ENCODE peak calls at places on chromosomes 2 and 18, in five cellular contexts. A is AG09319, G is progenitor cell of endocrine pancreas, C is fibroblast of lung, V is OCI-LY7. Q is an unnamed sample.
A peak's percentile ranks its signal among the peaks of the same experiment; 100 is the strongest.

GRCh38 chr2:119678021-119678656 is 862 bp upstream of the TMEM177 start:
- DNase-seq in C (no peak), V (no peak), A (no peak), G (no peak), Q (no peak)

GRCh38 chr2:101596346-101596745 is 101.2 kb upstream of the MAP4K4 start:
- DNase-seq in G (no peak), V (no peak), C (no peak), A (no peak), Q (no peak)

GRCh38 chr2:171008550-171009205 is 79.6 kb downstream of the GORASP2 start:
- DNase-seq in C (no peak), G (no peak), A (no peak), V (no peak), Q (no peak)

GRCh38 chr2:218010116-218010837 is 7.5 kb upstream of the TNS1 start:
- DNase-seq in G (peak; percentile 49), C (peak; percentile 51), A (no peak), V (no peak), Q (peak; percentile 63)

GRCh38 chr2:212843409-212844199 is 305.0 kb upstream of the ERBB4 start:
- DNase-seq in V (no peak), G (no peak), A (peak; percentile 28), C (peak; percentile 58), Q (no peak)

GRCh38 chr2:224155896-224156295 is 116.8 kb upstream of the SERPINE2 start:
- DNase-seq in V (no peak), A (no peak), G (no peak), C (no peak), Q (no peak)

GRCh38 chr2:223725986-223726970 is 111.1 kb downstream of the AP1S3 start:
- DNase-seq in G (no peak), V (no peak), A (no peak), C (no peak), Q (no peak)

GRCh38 chr2:224778474-224778877 is 62.3 kb upstream of the CCDC195 start:
- DNase-seq in G (peak; percentile 21), C (peak; percentile 74), V (peak; percentile 73), A (peak; percentile 30), Q (peak; percentile 62)

GRCh38 chr2:215527738-215528137 is 91.9 kb upstream of the FN1 start:
- DNase-seq in C (peak; percentile 85), V (no peak), G (no peak), A (peak; percentile 52), Q (no peak)

GRCh38 chr2:12759248-12759647 is 42.5 kb downstream of the TRIB2 start:
- DNase-seq in C (peak; percentile 88), V (no peak), G (no peak), A (peak; percentile 72), Q (no peak)

GRCh38 chr2:11559066-11559785 is 25.4 kb downstream of the GREB1 start:
- DNase-seq in V (no peak), A (no peak), C (no peak), G (no peak), Q (no peak)

GRCh38 chr2:44981714-44982108 is 27.5 kb downstream of the SIX2 start:
- DNase-seq in A (peak; percentile 50), V (peak; percentile 87), C (peak; percentile 82), G (peak; percentile 66), Q (peak; percentile 84)

GRCh38 chr18:7467708-7468466 is 99.2 kb upstream of the PTPRM start:
- DNase-seq in G (no peak), A (no peak), V (no peak), C (peak; percentile 18), Q (no peak)

DNA sequence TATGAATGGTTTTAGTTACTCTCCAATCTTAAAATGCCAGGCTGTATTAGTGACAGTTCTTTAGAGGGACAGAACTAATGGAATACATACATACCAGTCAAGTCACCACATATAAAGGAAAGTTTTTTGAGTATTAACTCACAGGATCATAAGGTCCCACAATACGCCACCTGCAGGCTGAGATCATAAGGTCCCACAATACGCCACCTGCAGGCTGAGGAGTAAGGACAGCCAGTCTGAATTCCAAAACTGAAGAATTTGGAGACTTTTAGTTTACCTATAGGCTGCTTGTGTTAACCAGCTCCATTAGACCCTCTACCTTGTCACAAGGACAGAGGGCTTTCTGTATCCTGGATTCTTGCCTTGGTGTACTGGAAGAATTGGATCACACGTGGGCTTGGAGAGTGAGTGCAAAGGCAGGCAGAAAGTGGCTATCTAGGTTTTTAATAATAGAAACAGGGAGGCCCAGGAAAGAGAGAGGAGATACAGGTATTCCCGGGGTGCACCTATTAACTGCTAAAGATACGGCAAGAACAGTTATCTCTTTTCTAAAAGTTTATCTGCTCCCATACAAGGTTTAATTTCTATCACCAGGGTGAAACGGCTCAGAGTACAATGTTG is 234.9 kb upstream of the CYRIA start:
- DNase-seq in C (no peak), A (no peak), V (peak; percentile 57), G (no peak), Q (peak; percentile 53)
- TF ChIP-seq CTCF in C (peak; percentile 32), A (peak; percentile 7), V (peak; percentile 99), G (peak; percentile 74), Q (peak; percentile 87)

DNA sequence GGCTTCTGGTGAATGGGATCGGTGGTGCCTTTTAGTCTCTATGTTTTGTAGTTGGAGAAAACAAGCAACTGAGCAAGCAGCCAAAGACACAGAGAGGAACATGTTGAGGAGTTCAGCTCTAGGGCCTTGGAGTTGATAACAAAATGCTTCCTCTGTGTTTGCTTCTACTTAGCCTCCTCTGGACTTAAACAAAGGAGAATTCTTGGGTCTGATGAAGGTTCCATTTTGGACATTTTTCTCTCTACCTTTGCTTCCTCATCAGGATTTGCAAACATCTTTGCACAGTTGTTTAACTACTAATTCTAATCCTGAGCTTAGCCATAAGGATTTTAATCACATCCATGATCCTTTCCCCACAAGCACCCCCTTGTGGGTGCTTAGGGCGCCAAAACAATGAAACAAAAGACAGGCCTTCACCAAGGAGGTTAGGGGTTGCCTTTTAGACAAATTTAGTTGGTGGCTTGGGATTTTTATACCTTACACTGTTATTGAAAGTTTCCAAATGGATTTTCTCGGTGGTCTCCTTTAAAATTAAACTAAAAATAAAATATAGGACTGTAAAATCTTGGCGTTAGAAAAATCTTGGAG is 148.5 kb upstream of the SATB2 start:
- DNase-seq in V (no peak), G (no peak), A (no peak), C (no peak), Q (no peak)
- TF ChIP-seq CTCF in V (peak; percentile 65), G (no peak), A (peak; percentile 22), C (peak; percentile 50), Q (no peak)

GRCh38 chr2:219353129-219353528 is 20.6 kb upstream of the RESP18 start:
- DNase-seq in V (no peak), A (no peak), C (no peak), G (no peak), Q (no peak)
- TF ChIP-seq CTCF in V (no peak), A (no peak), C (no peak), G (no peak), Q (no peak)

GRCh38 chr2:46296840-46297545 is at the start of gene EPAS1:
- DNase-seq in A (peak; percentile 72), V (no peak), C (peak; percentile 85), G (peak; percentile 72), Q (peak; percentile 84)

GRCh38 chr2:46293466-46293865 is 3.7 kb upstream of the EPAS1 start:
- DNase-seq in V (no peak), C (no peak), A (no peak), G (no peak), Q (no peak)

GRCh38 chr2:46297546-46298271 is 502 bp downstream of the EPAS1 start:
- DNase-seq in G (peak; percentile 61), C (no peak), V (no peak), A (no peak), Q (peak; percentile 56)

GRCh38 chr2:46296216-46296839 is 879 bp upstream of the EPAS1 start:
- DNase-seq in G (no peak), A (no peak), C (no peak), V (no peak), Q (no peak)

GRCh38 chr2:46294185-46294836 is 2.9 kb upstream of the EPAS1 start:
- DNase-seq in V (no peak), G (no peak), C (no peak), A (no peak), Q (peak; percentile 29)
- TF ChIP-seq CTCF in V (peak; percentile 10), G (peak; percentile 30), C (peak; percentile 44), A (peak; percentile 37), Q (no peak)

GRCh38 chr2:233912799-233913423 is 4.3 kb upstream of the TRPM8 start:
- DNase-seq in C (peak; percentile 31), V (peak; percentile 23), G (peak; percentile 72), A (no peak), Q (peak; percentile 78)

GRCh38 chr2:233919938-233920337 is 2.8 kb downstream of the TRPM8 start:
- DNase-seq in V (no peak), A (no peak), C (peak; percentile 12), G (no peak), Q (no peak)

GRCh38 chr2:233919319-233919718 is 2.1 kb downstream of the TRPM8 start:
- DNase-seq in A (no peak), G (no peak), C (no peak), V (no peak), Q (no peak)

GRCh38 chr2:233917146-233917545 is at the start of gene TRPM8:
- DNase-seq in C (no peak), G (no peak), A (no peak), V (no peak), Q (no peak)

DNA sequence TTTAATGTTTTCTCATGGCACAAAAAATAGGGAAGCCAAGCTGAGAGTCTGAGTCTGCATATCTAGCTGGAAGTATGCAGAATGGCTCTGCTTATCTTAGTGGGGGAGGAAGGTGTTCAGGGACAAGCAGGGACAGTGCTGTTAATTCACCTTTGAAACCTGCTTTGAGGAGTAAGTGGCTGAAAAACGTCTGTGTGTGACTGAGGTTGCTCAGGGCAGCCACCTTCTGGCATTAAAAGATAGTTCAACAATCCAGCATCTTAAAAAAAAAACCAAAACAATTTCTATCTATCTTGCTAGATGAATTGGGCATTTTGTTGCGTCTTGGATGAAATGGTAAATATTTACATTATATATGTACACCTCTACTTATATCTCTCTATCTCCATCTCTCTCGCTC is 2.0 kb upstream of the TRPM8 start:
- DNase-seq in V (peak; percentile 7), G (no peak), C (no peak), A (no peak), Q (no peak)
- TF ChIP-seq CTCF in V (peak; percentile 59), G (peak; percentile 23), C (peak; percentile 12), A (peak; percentile 3), Q (no peak)

DNA sequence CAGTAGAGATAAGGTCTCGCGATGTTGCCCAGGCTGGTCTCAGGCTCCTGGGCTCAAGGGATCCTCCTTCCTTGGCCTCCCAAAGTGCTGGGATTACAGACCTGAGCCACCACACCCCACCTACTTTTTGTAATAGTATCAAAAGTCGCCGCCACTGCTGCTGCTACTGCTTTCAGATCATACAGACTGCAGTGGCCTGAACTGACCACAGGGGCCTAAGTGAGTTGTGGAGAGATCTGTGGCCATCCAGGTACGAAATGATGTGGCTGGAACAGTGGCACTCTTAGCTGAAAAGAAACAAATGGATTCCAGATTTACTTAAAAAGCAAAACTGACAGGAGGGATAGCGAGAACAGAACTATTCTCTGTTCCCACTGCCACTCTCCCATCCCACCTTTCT is 32.9 kb upstream of the POMC start:
- DNase-seq in V (no peak), C (no peak), G (no peak), A (no peak), Q (no peak)
- TF ChIP-seq CTCF in V (peak; percentile 50), C (peak; percentile 29), G (peak; percentile 16), A (peak; percentile 8), Q (peak; percentile 41)

Q was measured in endothelial cell.